ENCODE peak calls at places on chromosomes 11 and 22, in ten cellular contexts. One of them, this sample, is unnamed.

GRCh38 chr11:124902616-124903015 is 5.0 kb upstream of the ROBO4 start:
- DNase-seq in CD14-positive monocyte: no peak
- DNase-seq in A172: no peak
- DNase-seq in hepatic stellate cell: no peak
- DNase-seq in myocyte: no peak
- DNase-seq in CD8-positive, alpha-beta memory T cell: no peak
- DNase-seq in A549: no peak
- DNase-seq in activated naive CD4-positive, alpha-beta T cell treated with anti-CD3 and anti-CD28 coated beads, Interleukin-2, amount 10 ng/mL, durations not matched to agents 7 days and 5 days: no peak
- DNase-seq in NCI-H1092: no peak
- DNase-seq in hepatocyte: no peak
- DNase-seq in this sample: no peak

GRCh38 chr22:43260346-43260745 is 73.4 kb upstream of the TTLL12 start:
- DNase-seq in CD14-positive monocyte: no peak
- DNase-seq in A172: no peak
- DNase-seq in hepatic stellate cell: no peak
- DNase-seq in myocyte: no peak
- DNase-seq in CD8-positive, alpha-beta memory T cell: no peak
- DNase-seq in A549: no peak
- DNase-seq in activated naive CD4-positive, alpha-beta T cell treated with anti-CD3 and anti-CD28 coated beads, Interleukin-2, amount 10 ng/mL, durations not matched to agents 7 days and 5 days: no peak
- DNase-seq in NCI-H1092: no peak
- DNase-seq in hepatocyte: no peak
- DNase-seq in this sample: peak; percentile 37

GRCh38 chr11:117642396-117642795 is 154.6 kb downstream of the DSCAML1 start:
- DNase-seq in CD14-positive monocyte: no peak
- DNase-seq in A172: no peak
- DNase-seq in hepatic stellate cell: no peak
- DNase-seq in myocyte: no peak
- DNase-seq in CD8-positive, alpha-beta memory T cell: no peak
- DNase-seq in A549: no peak
- DNase-seq in activated naive CD4-positive, alpha-beta T cell treated with anti-CD3 and anti-CD28 coated beads, Interleukin-2, amount 10 ng/mL, durations not matched to agents 7 days and 5 days: no peak
- DNase-seq in NCI-H1092: no peak
- DNase-seq in hepatocyte: no peak
- DNase-seq in this sample: no peak

GRCh38 chr11:35851342-35851741 is 92.5 kb upstream of the LDLRAD3 start:
- DNase-seq in CD14-positive monocyte: no peak
- DNase-seq in A172: no peak
- DNase-seq in hepatic stellate cell: no peak
- DNase-seq in myocyte: no peak
- DNase-seq in CD8-positive, alpha-beta memory T cell: no peak
- DNase-seq in A549: no peak
- DNase-seq in activated naive CD4-positive, alpha-beta T cell treated with anti-CD3 and anti-CD28 coated beads, Interleukin-2, amount 10 ng/mL, durations not matched to agents 7 days and 5 days: no peak
- DNase-seq in NCI-H1092: no peak
- DNase-seq in hepatocyte: no peak
- DNase-seq in this sample: no peak

GRCh38 chr11:10400856-10401255 is 54.2 kb upstream of the AMPD3 start:
- DNase-seq in CD14-positive monocyte: no peak
- DNase-seq in A172: peak; percentile 41
- DNase-seq in hepatic stellate cell: no peak
- DNase-seq in myocyte: no peak
- DNase-seq in CD8-positive, alpha-beta memory T cell: no peak
- DNase-seq in A549: no peak
- DNase-seq in activated naive CD4-positive, alpha-beta T cell treated with anti-CD3 and anti-CD28 coated beads, Interleukin-2, amount 10 ng/mL, durations not matched to agents 7 days and 5 days: no peak
- DNase-seq in NCI-H1092: no peak
- DNase-seq in hepatocyte: no peak
- DNase-seq in this sample: no peak

GRCh38 chr11:10568486-10568941 is at the start of gene LYVE1:
- DNase-seq in CD14-positive monocyte: no peak
- DNase-seq in A172: no peak
- DNase-seq in hepatic stellate cell: no peak
- DNase-seq in myocyte: no peak
- DNase-seq in CD8-positive, alpha-beta memory T cell: no peak
- DNase-seq in A549: no peak
- DNase-seq in activated naive CD4-positive, alpha-beta T cell treated with anti-CD3 and anti-CD28 coated beads, Interleukin-2, amount 10 ng/mL, durations not matched to agents 7 days and 5 days: no peak
- DNase-seq in NCI-H1092: no peak
- DNase-seq in hepatocyte: peak; percentile 39
- DNase-seq in this sample: peak; percentile 8

GRCh38 chr22:37561209-37562048 is 1.1 kb downstream of the CDC42EP1 start:
- DNase-seq in CD14-positive monocyte: peak; percentile 76
- DNase-seq in A172: peak; percentile 61
- DNase-seq in hepatic stellate cell: peak; percentile 93
- DNase-seq in myocyte: peak; percentile 94
- DNase-seq in CD8-positive, alpha-beta memory T cell: peak; percentile 64
- DNase-seq in A549: peak; percentile 85
- DNase-seq in activated naive CD4-positive, alpha-beta T cell treated with anti-CD3 and anti-CD28 coated beads, Interleukin-2, amount 10 ng/mL, durations not matched to agents 7 days and 5 days: peak; percentile 81
- DNase-seq in NCI-H1092: peak; percentile 63
- DNase-seq in hepatocyte: peak; percentile 95
- DNase-seq in this sample: peak; percentile 93

GRCh38 chr11:116644201-116644947 is 128.4 kb downstream of the BUD13 start:
- DNase-seq in CD14-positive monocyte: no peak
- DNase-seq in A172: no peak
- DNase-seq in hepatic stellate cell: no peak
- DNase-seq in myocyte: no peak
- DNase-seq in CD8-positive, alpha-beta memory T cell: no peak
- DNase-seq in A549: no peak
- DNase-seq in activated naive CD4-positive, alpha-beta T cell treated with anti-CD3 and anti-CD28 coated beads, Interleukin-2, amount 10 ng/mL, durations not matched to agents 7 days and 5 days: no peak
- DNase-seq in NCI-H1092: no peak
- DNase-seq in hepatocyte: no peak
- DNase-seq in this sample: peak; percentile 21

GRCh38 chr11:33997473-33998347 is 53.8 kb upstream of the CAPRIN1 start:
- DNase-seq in CD14-positive monocyte: no peak
- DNase-seq in A172: peak; percentile 11
- DNase-seq in hepatic stellate cell: no peak
- DNase-seq in myocyte: no peak
- DNase-seq in CD8-positive, alpha-beta memory T cell: no peak
- DNase-seq in A549: no peak
- DNase-seq in activated naive CD4-positive, alpha-beta T cell treated with anti-CD3 and anti-CD28 coated beads, Interleukin-2, amount 10 ng/mL, durations not matched to agents 7 days and 5 days: no peak
- DNase-seq in NCI-H1092: no peak
- DNase-seq in hepatocyte: no peak
- DNase-seq in this sample: no peak

GRCh38 chr11:64970731-64971151 is 1.2 kb downstream of the MAJIN start:
- DNase-seq in CD14-positive monocyte: no peak
- DNase-seq in A172: peak; percentile 58
- DNase-seq in hepatic stellate cell: no peak
- DNase-seq in myocyte: no peak
- DNase-seq in CD8-positive, alpha-beta memory T cell: no peak
- DNase-seq in A549: peak; percentile 53
- DNase-seq in activated naive CD4-positive, alpha-beta T cell treated with anti-CD3 and anti-CD28 coated beads, Interleukin-2, amount 10 ng/mL, durations not matched to agents 7 days and 5 days: no peak
- DNase-seq in NCI-H1092: no peak
- DNase-seq in hepatocyte: no peak
- DNase-seq in this sample: no peak

GRCh38 chr22:50190182-50190951 is 4.7 kb downstream of the TRABD start:
- DNase-seq in CD14-positive monocyte: peak; percentile 97
- DNase-seq in A172: no peak
- DNase-seq in hepatic stellate cell: peak; percentile 73
- DNase-seq in myocyte: peak; percentile 48
- DNase-seq in CD8-positive, alpha-beta memory T cell: peak; percentile 72
- DNase-seq in A549: peak; percentile 74
- DNase-seq in activated naive CD4-positive, alpha-beta T cell treated with anti-CD3 and anti-CD28 coated beads, Interleukin-2, amount 10 ng/mL, durations not matched to agents 7 days and 5 days: peak; percentile 89
- DNase-seq in NCI-H1092: peak; percentile 17
- DNase-seq in hepatocyte: peak; percentile 84
- DNase-seq in this sample: peak; percentile 91

GRCh38 chr11:19246816-19247215 is 6.1 kb upstream of the E2F8 start:
- DNase-seq in CD14-positive monocyte: no peak
- DNase-seq in A172: no peak
- DNase-seq in hepatic stellate cell: no peak
- DNase-seq in myocyte: no peak
- DNase-seq in CD8-positive, alpha-beta memory T cell: no peak
- DNase-seq in A549: no peak
- DNase-seq in activated naive CD4-positive, alpha-beta T cell treated with anti-CD3 and anti-CD28 coated beads, Interleukin-2, amount 10 ng/mL, durations not matched to agents 7 days and 5 days: no peak
- DNase-seq in NCI-H1092: no peak
- DNase-seq in hepatocyte: no peak
- DNase-seq in this sample: peak; percentile 56

This sample was measured in thyroid gland.